ENCODE peak calls at places on chromosomes 12 and 14, in eight cellular contexts. X is GM04503; R is MM.1S; E is NT2/D1; O is activated CD8-positive, alpha-beta memory T cell treated with anti-CD3 and anti-CD28 coated beads, Interleukin-2, amount 50 U/mL, for 4 hours; B is heart right ventricle; Q is fibroblast of the conjunctiva; A is NCI-H1105 treated with DMSO at 0.1 percent for 48 hours. N is an unnamed sample.
A peak's percentile ranks its signal among the peaks of the same experiment; 100 is the strongest.

GRCh38 chr14:52834440-52834842 is 43.0 kb upstream of the GNPNAT1 start:
- DNase-seq in X (peak; percentile 65), R (no peak), E (no peak), O (no peak), B (no peak), Q (peak; percentile 73), A (peak; percentile 23), N (peak; percentile 81)

GRCh38 chr12:6224550-6224949 is 24.4 kb downstream of the CD9 start:
- DNase-seq in X (no peak), R (no peak), E (no peak), O (no peak), B (no peak), Q (no peak), A (peak; percentile 64), N (no peak)

GRCh38 chr12:11584213-11584855 is 65.1 kb upstream of the ETV6 start:
- DNase-seq in X (no peak), R (no peak), E (no peak), O (no peak), B (peak; percentile 6), Q (no peak), A (no peak), N (no peak)

GRCh38 chr14:104235686-104236085 is 97.3 kb downstream of the KIF26A start:
- DNase-seq in X (no peak), R (no peak), E (no peak), O (no peak), B (no peak), Q (no peak), A (no peak), N (no peak)

GRCh38 chr12:62164036-62164435 is 96.2 kb upstream of the USP15 start:
- DNase-seq in X (no peak), R (no peak), E (no peak), O (no peak), B (no peak), Q (no peak), A (no peak), N (no peak)

GRCh38 chr12:54935235-54935951 is 49.2 kb downstream of the TESPA1 start:
- DNase-seq in X (peak; percentile 32), R (no peak), E (no peak), O (peak; percentile 31), B (no peak), Q (peak; percentile 57), A (no peak), N (peak; percentile 71)

GRCh38 chr14:35875296-35875695 is 49.2 kb downstream of the BRMS1L start:
- DNase-seq in X (no peak), R (no peak), E (no peak), O (no peak), B (no peak), Q (no peak), A (peak; percentile 52), N (no peak)

GRCh38 chr12:1115471-1116242 is 124.6 kb downstream of the ERC1 start:
- DNase-seq in X (peak; percentile 69), R (no peak), E (no peak), O (no peak), B (no peak), Q (no peak), A (no peak), N (peak; percentile 67)